ENCODE peak calls at places on chromosomes 4 and X, in five cellular contexts. One of them, this sample, is unnamed.

GRCh38 chrX:74220277-74220676 is 83.7 kb upstream of the ZCCHC13 start:
- DNase-seq in effector memory CD4-positive, alpha-beta T cell: no peak
- DNase-seq in T-cell: no peak
- DNase-seq in NCI-H1417 treated with DMSO at 0.1 percent for 48 hours: no peak
- DNase-seq in HFFc6: no peak
- DNase-seq in this sample: no peak

GRCh38 chr4:141684785-141685184 is 48.4 kb downstream of the IL15 start:
- DNase-seq in effector memory CD4-positive, alpha-beta T cell: no peak
- DNase-seq in T-cell: no peak
- DNase-seq in NCI-H1417 treated with DMSO at 0.1 percent for 48 hours: no peak
- DNase-seq in HFFc6: no peak
- DNase-seq in this sample: no peak

GRCh38 chr4:138870739-138871633 is 144.6 kb upstream of the NOCT start:
- DNase-seq in effector memory CD4-positive, alpha-beta T cell: no peak
- DNase-seq in T-cell: peak; percentile 0
- DNase-seq in NCI-H1417 treated with DMSO at 0.1 percent for 48 hours: peak; percentile 91
- DNase-seq in HFFc6: peak; percentile 62
- DNase-seq in this sample: peak; percentile 71

GRCh38 chr4:87405421-87405820 is 14.4 kb upstream of the HSD17B11 start:
- DNase-seq in effector memory CD4-positive, alpha-beta T cell: no peak
- DNase-seq in T-cell: no peak
- DNase-seq in NCI-H1417 treated with DMSO at 0.1 percent for 48 hours: no peak
- DNase-seq in HFFc6: no peak
- DNase-seq in this sample: no peak

GRCh38 chrX:103531002-103531401 is 11.7 kb upstream of the RAB40A start:
- DNase-seq in effector memory CD4-positive, alpha-beta T cell: no peak
- DNase-seq in T-cell: no peak
- DNase-seq in NCI-H1417 treated with DMSO at 0.1 percent for 48 hours: no peak
- DNase-seq in HFFc6: peak; percentile 83
- DNase-seq in this sample: no peak

GRCh38 chrX:38694394-38694793 is 106.9 kb upstream of the MID1IP1 start:
- DNase-seq in effector memory CD4-positive, alpha-beta T cell: no peak
- DNase-seq in T-cell: no peak
- DNase-seq in NCI-H1417 treated with DMSO at 0.1 percent for 48 hours: no peak
- DNase-seq in HFFc6: no peak
- DNase-seq in this sample: no peak

GRCh38 chr4:88219099-88219498 is 60.7 kb upstream of the ABCG2 start:
- DNase-seq in effector memory CD4-positive, alpha-beta T cell: no peak
- DNase-seq in T-cell: no peak
- DNase-seq in NCI-H1417 treated with DMSO at 0.1 percent for 48 hours: peak; percentile 16
- DNase-seq in HFFc6: peak; percentile 47
- DNase-seq in this sample: no peak

GRCh38 chrX:139759637-139760036 is 51.7 kb upstream of the MCF2 start:
- DNase-seq in effector memory CD4-positive, alpha-beta T cell: no peak
- DNase-seq in T-cell: no peak
- DNase-seq in NCI-H1417 treated with DMSO at 0.1 percent for 48 hours: no peak
- DNase-seq in HFFc6: peak; percentile 27
- DNase-seq in this sample: no peak

GRCh38 chrX:39953027-39953426 is 144.7 kb downstream of the BCOR start:
- DNase-seq in effector memory CD4-positive, alpha-beta T cell: no peak
- DNase-seq in T-cell: no peak
- DNase-seq in NCI-H1417 treated with DMSO at 0.1 percent for 48 hours: no peak
- DNase-seq in HFFc6: no peak
- DNase-seq in this sample: no peak

GRCh38 chr4:176156656-176157055 is 38.7 kb downstream of the SPATA4 start:
- DNase-seq in effector memory CD4-positive, alpha-beta T cell: no peak
- DNase-seq in T-cell: no peak
- DNase-seq in NCI-H1417 treated with DMSO at 0.1 percent for 48 hours: no peak
- DNase-seq in HFFc6: no peak
- DNase-seq in this sample: no peak

GRCh38 chrX:129980043-129980442 is 2.4 kb upstream of the BCORL1 start:
- DNase-seq in effector memory CD4-positive, alpha-beta T cell: peak; percentile 26
- DNase-seq in T-cell: no peak
- DNase-seq in NCI-H1417 treated with DMSO at 0.1 percent for 48 hours: no peak
- DNase-seq in HFFc6: no peak
- DNase-seq in this sample: no peak

GRCh38 chrX:108353452-108353851 is 84.8 kb downstream of the COL4A6 start:
- DNase-seq in effector memory CD4-positive, alpha-beta T cell: no peak
- DNase-seq in T-cell: no peak
- DNase-seq in NCI-H1417 treated with DMSO at 0.1 percent for 48 hours: no peak
- DNase-seq in HFFc6: no peak
- DNase-seq in this sample: no peak

GRCh38 chr4:57989430-57989829 is 879.2 kb upstream of the IGFBP7 start:
- DNase-seq in effector memory CD4-positive, alpha-beta T cell: no peak
- DNase-seq in T-cell: no peak
- DNase-seq in NCI-H1417 treated with DMSO at 0.1 percent for 48 hours: no peak
- DNase-seq in HFFc6: no peak
- DNase-seq in this sample: no peak

GRCh38 chr4:8085491-8086479 is 72.8 kb downstream of the ABLIM2 start:
- DNase-seq in effector memory CD4-positive, alpha-beta T cell: no peak
- DNase-seq in T-cell: no peak
- DNase-seq in NCI-H1417 treated with DMSO at 0.1 percent for 48 hours: no peak
- DNase-seq in HFFc6: no peak
- DNase-seq in this sample: no peak

GRCh38 chr4:158446106-158446505 is 75.6 kb upstream of the RXFP1 start:
- DNase-seq in effector memory CD4-positive, alpha-beta T cell: no peak
- DNase-seq in T-cell: no peak
- DNase-seq in NCI-H1417 treated with DMSO at 0.1 percent for 48 hours: no peak
- DNase-seq in HFFc6: no peak
- DNase-seq in this sample: no peak

GRCh38 chrX:39242187-39242586 is 440.9 kb downstream of the MID1IP1 start:
- DNase-seq in effector memory CD4-positive, alpha-beta T cell: no peak
- DNase-seq in T-cell: no peak
- DNase-seq in NCI-H1417 treated with DMSO at 0.1 percent for 48 hours: peak; percentile 54
- DNase-seq in HFFc6: no peak
- DNase-seq in this sample: peak; percentile 0